ENCODE peak calls at places on chromosomes 7 and 10, in five cellular contexts. U is PC-3, P is GM23248, V is fibroblast of lung, C is mammary epithelial cell. W is an unnamed sample.

GRCh38 chr7:138864667-138865066 is 66.7 kb upstream of the ATP6V0A4 start:
- DNase-seq in U (peak; percentile 94), P (peak; percentile 88), V (peak; percentile 85), C (peak; percentile 90), W (no peak)

GRCh38 chr10:1434202-1434601 is 303.1 kb downstream of the ADARB2 start:
- DNase-seq in U (no peak), P (no peak), V (no peak), C (no peak), W (no peak)

GRCh38 chr10:14569274-14570060 is 205.2 kb downstream of the FAM107B start:
- DNase-seq in U (no peak), P (no peak), V (no peak), C (no peak), W (no peak)

GRCh38 chr7:80921130-80921529 is 2.3 kb upstream of the SEMA3C start:
- DNase-seq in U (peak; percentile 93), P (no peak), V (peak; percentile 61), C (no peak), W (no peak)

GRCh38 chr7:80918406-80918805 is 445 bp downstream of the SEMA3C start:
- DNase-seq in U (peak; percentile 32), P (peak; percentile 60), V (no peak), C (no peak), W (peak; percentile 40)

GRCh38 chr10:132484922-132485321 is 52.7 kb upstream of the INPP5A start:
- DNase-seq in U (no peak), P (no peak), V (no peak), C (no peak), W (no peak)

GRCh38 chr10:89164920-89165319 is 42.2 kb downstream of the CH25H start:
- DNase-seq in U (no peak), P (no peak), V (no peak), C (no peak), W (no peak)

GRCh38 chr10:35126062-35126529 is 550 bp upstream of the CREM start:
- DNase-seq in U (no peak), P (no peak), V (peak; percentile 8), C (no peak), W (no peak)

GRCh38 chr7:18777314-18777713 is 281.8 kb downstream of the HDAC9 start:
- DNase-seq in U (no peak), P (no peak), V (no peak), C (no peak), W (no peak)
- H3K9me3 ChIP-seq in U (no peaks in the 10 kb centered on the region), P (no peaks in the 10 kb centered on the region), V (no peaks in the 10 kb centered on the region), C (no peaks in the 10 kb centered on the region), W (no peaks in the 10 kb centered on the region)

GRCh38 chr7:94053532-94053931 is 49.4 kb upstream of the BET1 start:
- DNase-seq in U (no peak), P (no peak), V (no peak), C (no peak), W (no peak)
- H3K4me1 ChIP-seq in U (peaks cover 5% of the 10 kb centered on the region), P (peaks cover 4% of the 10 kb centered on the region), V (peaks cover 4% of the 10 kb centered on the region), C (peaks cover 12% of the 10 kb centered on the region), W (no peaks in the 10 kb centered on the region)

GRCh38 chr7:101179117-101179779 is 845 bp downstream of the NAT16 start:
- DNase-seq in U (no peak), P (no peak), V (no peak), C (no peak), W (no peak)

GRCh38 chr7:101177644-101178043 is 2.4 kb downstream of the NAT16 start:
- DNase-seq in U (no peak), P (no peak), V (no peak), C (no peak), W (no peak)

GRCh38 chr7:101175664-101176063 is 4.4 kb downstream of the NAT16 start:
- DNase-seq in U (no peak), P (no peak), V (no peak), C (no peak), W (no peak)

GRCh38 chr7:101185258-101185839 is 5.3 kb upstream of the NAT16 start:
- DNase-seq in U (no peak), P (peak; percentile 69), V (peak; percentile 58), C (peak; percentile 43), W (no peak)

GRCh38 chr7:101179780-101180755 is at the start of gene NAT16:
- DNase-seq in U (no peak), P (no peak), V (no peak), C (no peak), W (no peak)
- TF ChIP-seq EZH2 in U (no peak), P (peak; percentile 63), V (peak; percentile 92), C (peak; percentile 91), W (peak; percentile 86)

GRCh38 chr7:64521409-64521984 is 41.4 kb downstream of the ZNF680 start:
- DNase-seq in U (no peak), P (no peak), V (no peak), C (no peak), W (no peak)
- H3K9me3 ChIP-seq in U (peaks cover 61% of the 10 kb centered on the region), P (peaks cover 16% of the 10 kb centered on the region), V (no peaks in the 10 kb centered on the region), C (peaks cover 44% of the 10 kb centered on the region), W (peaks cover 91% of the 10 kb centered on the region)

GRCh38 chr10:119269737-119270136 is 62.4 kb downstream of the GRK5 start:
- DNase-seq in U (no peak), P (no peak), V (no peak), C (no peak), W (no peak)

GRCh38 chr10:119270893-119271361 is 63.6 kb downstream of the GRK5 start:
- DNase-seq in U (peak; percentile 50), P (no peak), V (peak; percentile 41), C (no peak), W (no peak)

GRCh38 chr10:119273413-119273812 is 66.0 kb downstream of the GRK5 start:
- DNase-seq in U (no peak), P (no peak), V (no peak), C (no peak), W (no peak)

GRCh38 chr10:119274519-119275045 is 67.2 kb downstream of the GRK5 start:
- DNase-seq in U (no peak), P (no peak), V (no peak), C (no peak), W (no peak)

DNA sequence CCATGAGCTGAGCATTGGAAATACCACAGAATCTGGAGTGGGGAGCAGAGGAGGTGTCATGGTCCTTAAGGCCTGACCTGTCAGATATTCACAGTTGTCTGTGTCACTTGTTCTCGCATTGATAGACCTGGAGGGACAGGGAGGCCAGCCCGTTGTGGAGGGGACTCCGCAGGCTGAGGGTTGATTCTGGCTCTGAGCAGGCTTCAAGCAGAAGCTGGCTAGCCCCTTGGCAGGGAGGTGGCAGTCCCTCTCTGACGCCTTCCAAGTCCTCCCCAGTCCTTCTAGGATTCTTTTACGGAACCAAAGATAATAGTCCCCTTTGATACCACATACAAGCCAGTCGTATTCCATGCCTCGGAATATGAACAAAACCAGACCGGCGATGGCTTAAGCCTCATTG is 65.4 kb downstream of the GRK5 start:
- DNase-seq in U (no peak), P (no peak), V (no peak), C (no peak), W (no peak)
- H3K4me1 ChIP-seq in U (peaks cover 22% of the 10 kb centered on the region), P (peaks cover 29% of the 10 kb centered on the region), V (peaks cover 29% of the 10 kb centered on the region), C (peaks cover 10% of the 10 kb centered on the region), W (peaks cover 26% of the 10 kb centered on the region)

DNA sequence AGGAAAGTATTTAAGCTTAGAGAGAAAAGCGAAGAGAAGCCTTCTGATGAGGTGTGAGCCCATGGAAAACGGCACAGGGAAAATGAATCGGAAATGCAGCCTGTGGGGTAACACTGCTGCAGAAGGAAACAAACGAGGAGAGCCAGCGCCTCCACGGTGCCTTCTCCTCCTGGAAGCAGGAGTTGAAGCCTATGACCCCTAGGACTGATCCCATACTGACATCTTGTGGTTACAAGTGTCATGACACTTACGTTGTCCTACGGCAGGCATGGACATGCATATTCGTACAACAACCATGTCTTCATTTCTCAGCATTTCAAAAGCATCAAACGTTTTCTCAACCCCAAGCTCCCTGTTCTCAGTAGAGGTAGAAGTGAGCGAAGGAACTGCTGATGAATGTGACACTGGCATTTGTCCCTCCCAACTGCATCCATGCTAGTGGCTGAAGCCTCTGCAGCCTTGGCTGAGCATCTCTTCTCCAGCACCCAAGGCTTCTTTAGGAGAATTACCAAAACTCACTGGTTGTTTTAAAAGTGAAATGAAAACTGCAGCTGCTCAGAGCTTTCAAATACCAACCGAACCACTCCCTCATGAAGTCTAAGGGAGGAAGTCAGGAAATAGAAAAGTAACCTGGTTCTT is 160.2 kb downstream of the JAZF1 start:
- DNase-seq in U (peak; percentile 82), P (peak; percentile 85), V (peak; percentile 65), C (peak; percentile 73), W (peak; percentile 80)
- TF ChIP-seq EZH2 in U (no peak), P (no peak), V (no peak), C (no peak), W (peak; percentile 41)

W was measured in A673.